ENCODE peak calls at places on chromosomes 4 and X, in four cellular contexts. L is NCI-H510A treated with DMSO at 0.1 percent for 48 hours, O is HFFc6, C is GM06990. N is an unnamed sample.

GRCh38 chr4:172202480-172203076 is 389.4 kb downstream of the GALNTL6 start:
- DNase-seq in L (peak; percentile 30), O (peak; percentile 17), C (peak; percentile 2), N (peak; percentile 62)

GRCh38 chrX:107677501-107677901 is 49.2 kb downstream of the PRPS1 start:
- DNase-seq in L (no peak), O (no peak), C (no peak), N (peak; percentile 58)

GRCh38 chrX:26026179-26026578 is 112.0 kb upstream of the MAGEB18 start:
- DNase-seq in L (no peak), O (no peak), C (no peak), N (no peak)

GRCh38 chrX:103730746-103731508 is 20.2 kb downstream of the TMEM31 start:
- DNase-seq in L (no peak), O (peak; percentile 67), C (no peak), N (no peak)

GRCh38 chrX:48489296-48489695 is 13.3 kb downstream of the FTSJ1 start:
- DNase-seq in L (no peak), O (no peak), C (no peak), N (no peak)

GRCh38 chr4:180134116-180134866 is 2108.9 kb upstream of the TENM3 start:
- DNase-seq in L (peak; percentile 30), O (no peak), C (peak; percentile 15), N (peak; percentile 15)

GRCh38 chr4:15906024-15906443 is 32.5 kb downstream of the FGFBP1 start:
- DNase-seq in L (peak; percentile 46), O (no peak), C (no peak), N (peak; percentile 99)

GRCh38 chr4:53598483-53598882 is 7.2 kb upstream of the LNX1 start:
- DNase-seq in L (no peak), O (no peak), C (no peak), N (no peak)

GRCh38 chr4:7103031-7103598 is 35.3 kb upstream of the GRPEL1 start:
- DNase-seq in L (peak; percentile 74), O (peak; percentile 63), C (peak; percentile 77), N (peak; percentile 94)

GRCh38 chr4:112910109-112910736 is 139.2 kb upstream of the ANK2 start:
- DNase-seq in L (no peak), O (peak; percentile 54), C (no peak), N (no peak)

GRCh38 chr4:2259036-2259540 is 2.8 kb downstream of the MXD4 start:
- DNase-seq in L (no peak), O (no peak), C (no peak), N (no peak)

GRCh38 chr4:78645853-78646757 is 94.5 kb downstream of the ANXA3 start:
- DNase-seq in L (no peak), O (peak; percentile 83), C (no peak), N (peak; percentile 18)

GRCh38 chrX:32778965-32779364 is 432.4 kb downstream of the DMD start:
- DNase-seq in L (no peak), O (no peak), C (no peak), N (no peak)

N was measured in DMS53.